ENCODE peak calls at places on chromosome 14, in nine cellular contexts. One of them, this sample, is unnamed.

GRCh38 chr14:93970967-93971634 is 5.3 kb downstream of the ASB2 start:
- DNase-seq in LoVo: no peak
- DNase-seq in head of caudate nucleus: no peak
- DNase-seq in breast epithelium: peak; percentile 23
- DNase-seq in neural crest cell: no peak
- DNase-seq in stimulated activated CD4-positive, alpha-beta T cell treated with anti-CD3 and anti-CD28 coated beads, Interleukin-2, amount 100 ng/mL, for 24 hours: peak; percentile 67
- DNase-seq in CD4-positive, CD25-positive, alpha-beta regulatory T cell: no peak
- DNase-seq in AG09319: no peak
- DNase-seq in progenitor cell of endocrine pancreas: no peak
- DNase-seq in this sample: no peak

GRCh38 chr14:92632546-92633273 is 115.7 kb downstream of the LGMN start:
- DNase-seq in LoVo: no peak
- DNase-seq in head of caudate nucleus: no peak
- DNase-seq in breast epithelium: no peak
- DNase-seq in neural crest cell: no peak
- DNase-seq in stimulated activated CD4-positive, alpha-beta T cell treated with anti-CD3 and anti-CD28 coated beads, Interleukin-2, amount 100 ng/mL, for 24 hours: no peak
- DNase-seq in CD4-positive, CD25-positive, alpha-beta regulatory T cell: no peak
- DNase-seq in AG09319: no peak
- DNase-seq in progenitor cell of endocrine pancreas: no peak
- DNase-seq in this sample: no peak

GRCh38 chr14:47674546-47675238 is 713 bp downstream of the MDGA2 start:
- DNase-seq in LoVo: no peak
- DNase-seq in head of caudate nucleus: peak; percentile 37
- DNase-seq in breast epithelium: no peak
- DNase-seq in neural crest cell: peak; percentile 50
- DNase-seq in stimulated activated CD4-positive, alpha-beta T cell treated with anti-CD3 and anti-CD28 coated beads, Interleukin-2, amount 100 ng/mL, for 24 hours: no peak
- DNase-seq in CD4-positive, CD25-positive, alpha-beta regulatory T cell: no peak
- DNase-seq in AG09319: no peak
- DNase-seq in progenitor cell of endocrine pancreas: no peak
- DNase-seq in this sample: no peak

GRCh38 chr14:30125322-30125944 is 197.8 kb upstream of the PRKD1 start:
- DNase-seq in LoVo: no peak
- DNase-seq in head of caudate nucleus: no peak
- DNase-seq in breast epithelium: no peak
- DNase-seq in neural crest cell: no peak
- DNase-seq in stimulated activated CD4-positive, alpha-beta T cell treated with anti-CD3 and anti-CD28 coated beads, Interleukin-2, amount 100 ng/mL, for 24 hours: no peak
- DNase-seq in CD4-positive, CD25-positive, alpha-beta regulatory T cell: no peak
- DNase-seq in AG09319: no peak
- DNase-seq in progenitor cell of endocrine pancreas: no peak
- DNase-seq in this sample: peak; percentile 67

GRCh38 chr14:69354383-69355154 is 43.5 kb downstream of the ERH start:
- DNase-seq in LoVo: no peak
- DNase-seq in head of caudate nucleus: no peak
- DNase-seq in breast epithelium: no peak
- DNase-seq in neural crest cell: no peak
- DNase-seq in stimulated activated CD4-positive, alpha-beta T cell treated with anti-CD3 and anti-CD28 coated beads, Interleukin-2, amount 100 ng/mL, for 24 hours: peak; percentile 73
- DNase-seq in CD4-positive, CD25-positive, alpha-beta regulatory T cell: peak; percentile 20
- DNase-seq in AG09319: no peak
- DNase-seq in progenitor cell of endocrine pancreas: no peak
- DNase-seq in this sample: peak; percentile 27

GRCh38 chr14:24710403-24711063 is 76.5 kb upstream of the GZMB start:
- DNase-seq in LoVo: peak; percentile 58
- DNase-seq in head of caudate nucleus: peak; percentile 83
- DNase-seq in breast epithelium: peak; percentile 50
- DNase-seq in neural crest cell: peak; percentile 51
- DNase-seq in stimulated activated CD4-positive, alpha-beta T cell treated with anti-CD3 and anti-CD28 coated beads, Interleukin-2, amount 100 ng/mL, for 24 hours: peak; percentile 60
- DNase-seq in CD4-positive, CD25-positive, alpha-beta regulatory T cell: peak; percentile 22
- DNase-seq in AG09319: peak; percentile 5
- DNase-seq in progenitor cell of endocrine pancreas: peak; percentile 33
- DNase-seq in this sample: peak; percentile 70

GRCh38 chr14:99672506-99673327 is 11.4 kb upstream of the CYP46A1 start:
- DNase-seq in LoVo: no peak
- DNase-seq in head of caudate nucleus: no peak
- DNase-seq in breast epithelium: no peak
- DNase-seq in neural crest cell: no peak
- DNase-seq in stimulated activated CD4-positive, alpha-beta T cell treated with anti-CD3 and anti-CD28 coated beads, Interleukin-2, amount 100 ng/mL, for 24 hours: no peak
- DNase-seq in CD4-positive, CD25-positive, alpha-beta regulatory T cell: no peak
- DNase-seq in AG09319: no peak
- DNase-seq in progenitor cell of endocrine pancreas: no peak
- DNase-seq in this sample: no peak

GRCh38 chr14:64220466-64220865 is 73.7 kb downstream of the ESR2 start:
- DNase-seq in LoVo: no peak
- DNase-seq in head of caudate nucleus: peak; percentile 63
- DNase-seq in breast epithelium: no peak
- DNase-seq in neural crest cell: no peak
- DNase-seq in stimulated activated CD4-positive, alpha-beta T cell treated with anti-CD3 and anti-CD28 coated beads, Interleukin-2, amount 100 ng/mL, for 24 hours: no peak
- DNase-seq in CD4-positive, CD25-positive, alpha-beta regulatory T cell: no peak
- DNase-seq in AG09319: no peak
- DNase-seq in progenitor cell of endocrine pancreas: no peak
- DNase-seq in this sample: no peak

GRCh38 chr14:24368562-24369252 is 723 bp downstream of the NFATC4 start:
- DNase-seq in LoVo: no peak
- DNase-seq in head of caudate nucleus: peak; percentile 26
- DNase-seq in breast epithelium: peak; percentile 56
- DNase-seq in neural crest cell: peak; percentile 44
- DNase-seq in stimulated activated CD4-positive, alpha-beta T cell treated with anti-CD3 and anti-CD28 coated beads, Interleukin-2, amount 100 ng/mL, for 24 hours: no peak
- DNase-seq in CD4-positive, CD25-positive, alpha-beta regulatory T cell: peak; percentile 16
- DNase-seq in AG09319: peak; percentile 95
- DNase-seq in progenitor cell of endocrine pancreas: peak; percentile 44
- DNase-seq in this sample: no peak

GRCh38 chr14:72665259-72665658 is 228.6 kb downstream of the DPF3 start:
- DNase-seq in LoVo: no peak
- DNase-seq in head of caudate nucleus: no peak
- DNase-seq in breast epithelium: no peak
- DNase-seq in neural crest cell: no peak
- DNase-seq in stimulated activated CD4-positive, alpha-beta T cell treated with anti-CD3 and anti-CD28 coated beads, Interleukin-2, amount 100 ng/mL, for 24 hours: no peak
- DNase-seq in CD4-positive, CD25-positive, alpha-beta regulatory T cell: no peak
- DNase-seq in AG09319: peak; percentile 90
- DNase-seq in progenitor cell of endocrine pancreas: no peak
- DNase-seq in this sample: no peak

GRCh38 chr14:91337699-91338335 is 79.8 kb downstream of the CCDC88C start:
- DNase-seq in LoVo: no peak
- DNase-seq in head of caudate nucleus: no peak
- DNase-seq in breast epithelium: no peak
- DNase-seq in neural crest cell: no peak
- DNase-seq in stimulated activated CD4-positive, alpha-beta T cell treated with anti-CD3 and anti-CD28 coated beads, Interleukin-2, amount 100 ng/mL, for 24 hours: no peak
- DNase-seq in CD4-positive, CD25-positive, alpha-beta regulatory T cell: no peak
- DNase-seq in AG09319: no peak
- DNase-seq in progenitor cell of endocrine pancreas: no peak
- DNase-seq in this sample: peak; percentile 68

GRCh38 chr14:100384819-100385813 is 62.0 kb downstream of the SLC25A47 start:
- DNase-seq in LoVo: peak; percentile 34
- DNase-seq in head of caudate nucleus: no peak
- DNase-seq in breast epithelium: no peak
- DNase-seq in neural crest cell: no peak
- DNase-seq in stimulated activated CD4-positive, alpha-beta T cell treated with anti-CD3 and anti-CD28 coated beads, Interleukin-2, amount 100 ng/mL, for 24 hours: no peak
- DNase-seq in CD4-positive, CD25-positive, alpha-beta regulatory T cell: no peak
- DNase-seq in AG09319: no peak
- DNase-seq in progenitor cell of endocrine pancreas: no peak
- DNase-seq in this sample: peak; percentile 56

GRCh38 chr14:105149146-105149781 is 19.3 kb downstream of the JAG2 start:
- DNase-seq in LoVo: no peak
- DNase-seq in head of caudate nucleus: no peak
- DNase-seq in breast epithelium: no peak
- DNase-seq in neural crest cell: no peak
- DNase-seq in stimulated activated CD4-positive, alpha-beta T cell treated with anti-CD3 and anti-CD28 coated beads, Interleukin-2, amount 100 ng/mL, for 24 hours: no peak
- DNase-seq in CD4-positive, CD25-positive, alpha-beta regulatory T cell: no peak
- DNase-seq in AG09319: no peak
- DNase-seq in progenitor cell of endocrine pancreas: no peak
- DNase-seq in this sample: no peak

GRCh38 chr14:58882577-58883018 is 244.8 kb downstream of the DACT1 start:
- DNase-seq in LoVo: no peak
- DNase-seq in head of caudate nucleus: no peak
- DNase-seq in breast epithelium: no peak
- DNase-seq in neural crest cell: no peak
- DNase-seq in stimulated activated CD4-positive, alpha-beta T cell treated with anti-CD3 and anti-CD28 coated beads, Interleukin-2, amount 100 ng/mL, for 24 hours: no peak
- DNase-seq in CD4-positive, CD25-positive, alpha-beta regulatory T cell: no peak
- DNase-seq in AG09319: peak; percentile 73
- DNase-seq in progenitor cell of endocrine pancreas: no peak
- DNase-seq in this sample: no peak

GRCh38 chr14:26841920-26842741 is 244.3 kb upstream of the NOVA1 start:
- DNase-seq in LoVo: peak; percentile 1
- DNase-seq in head of caudate nucleus: no peak
- DNase-seq in breast epithelium: peak; percentile 31
- DNase-seq in neural crest cell: no peak
- DNase-seq in stimulated activated CD4-positive, alpha-beta T cell treated with anti-CD3 and anti-CD28 coated beads, Interleukin-2, amount 100 ng/mL, for 24 hours: no peak
- DNase-seq in CD4-positive, CD25-positive, alpha-beta regulatory T cell: no peak
- DNase-seq in AG09319: peak; percentile 96
- DNase-seq in progenitor cell of endocrine pancreas: no peak
- DNase-seq in this sample: no peak

GRCh38 chr14:93045211-93045674 is 70.5 kb downstream of the ITPK1 start:
- DNase-seq in LoVo: no peak
- DNase-seq in head of caudate nucleus: no peak
- DNase-seq in breast epithelium: no peak
- DNase-seq in neural crest cell: no peak
- DNase-seq in stimulated activated CD4-positive, alpha-beta T cell treated with anti-CD3 and anti-CD28 coated beads, Interleukin-2, amount 100 ng/mL, for 24 hours: no peak
- DNase-seq in CD4-positive, CD25-positive, alpha-beta regulatory T cell: no peak
- DNase-seq in AG09319: no peak
- DNase-seq in progenitor cell of endocrine pancreas: no peak
- DNase-seq in this sample: no peak

GRCh38 chr14:73723799-73724621 is 9.8 kb upstream of the PNMA1 start:
- DNase-seq in LoVo: no peak
- DNase-seq in head of caudate nucleus: no peak
- DNase-seq in breast epithelium: peak; percentile 69
- DNase-seq in neural crest cell: no peak
- DNase-seq in stimulated activated CD4-positive, alpha-beta T cell treated with anti-CD3 and anti-CD28 coated beads, Interleukin-2, amount 100 ng/mL, for 24 hours: no peak
- DNase-seq in CD4-positive, CD25-positive, alpha-beta regulatory T cell: no peak
- DNase-seq in AG09319: peak; percentile 98
- DNase-seq in progenitor cell of endocrine pancreas: no peak
- DNase-seq in this sample: no peak

GRCh38 chr14:74616507-74616906 is 4.5 kb upstream of the LTBP2 start:
- DNase-seq in LoVo: peak; percentile 73
- DNase-seq in head of caudate nucleus: no peak
- DNase-seq in breast epithelium: no peak
- DNase-seq in neural crest cell: no peak
- DNase-seq in stimulated activated CD4-positive, alpha-beta T cell treated with anti-CD3 and anti-CD28 coated beads, Interleukin-2, amount 100 ng/mL, for 24 hours: peak; percentile 28
- DNase-seq in CD4-positive, CD25-positive, alpha-beta regulatory T cell: no peak
- DNase-seq in AG09319: no peak
- DNase-seq in progenitor cell of endocrine pancreas: no peak
- DNase-seq in this sample: no peak

GRCh38 chr14:104867371-104868059 is 2.4 kb downstream of the CEP170B start:
- DNase-seq in LoVo: no peak
- DNase-seq in head of caudate nucleus: no peak
- DNase-seq in breast epithelium: no peak
- DNase-seq in neural crest cell: no peak
- DNase-seq in stimulated activated CD4-positive, alpha-beta T cell treated with anti-CD3 and anti-CD28 coated beads, Interleukin-2, amount 100 ng/mL, for 24 hours: no peak
- DNase-seq in CD4-positive, CD25-positive, alpha-beta regulatory T cell: no peak
- DNase-seq in AG09319: no peak
- DNase-seq in progenitor cell of endocrine pancreas: no peak
- DNase-seq in this sample: no peak

GRCh38 chr14:89851031-89851430 is 103.5 kb downstream of the EFCAB11 start:
- DNase-seq in LoVo: no peak
- DNase-seq in head of caudate nucleus: no peak
- DNase-seq in breast epithelium: no peak
- DNase-seq in neural crest cell: no peak
- DNase-seq in stimulated activated CD4-positive, alpha-beta T cell treated with anti-CD3 and anti-CD28 coated beads, Interleukin-2, amount 100 ng/mL, for 24 hours: no peak
- DNase-seq in CD4-positive, CD25-positive, alpha-beta regulatory T cell: no peak
- DNase-seq in AG09319: no peak
- DNase-seq in progenitor cell of endocrine pancreas: no peak
- DNase-seq in this sample: no peak

GRCh38 chr14:24816011-24816928 is 182.3 kb upstream of the GZMB start:
- DNase-seq in LoVo: peak; percentile 54
- DNase-seq in head of caudate nucleus: no peak
- DNase-seq in breast epithelium: no peak
- DNase-seq in neural crest cell: no peak
- DNase-seq in stimulated activated CD4-positive, alpha-beta T cell treated with anti-CD3 and anti-CD28 coated beads, Interleukin-2, amount 100 ng/mL, for 24 hours: no peak
- DNase-seq in CD4-positive, CD25-positive, alpha-beta regulatory T cell: no peak
- DNase-seq in AG09319: no peak
- DNase-seq in progenitor cell of endocrine pancreas: no peak
- DNase-seq in this sample: no peak

GRCh38 chr14:89660183-89660582 is 243.2 kb upstream of the FOXN3 start:
- DNase-seq in LoVo: no peak
- DNase-seq in head of caudate nucleus: no peak
- DNase-seq in breast epithelium: no peak
- DNase-seq in neural crest cell: no peak
- DNase-seq in stimulated activated CD4-positive, alpha-beta T cell treated with anti-CD3 and anti-CD28 coated beads, Interleukin-2, amount 100 ng/mL, for 24 hours: no peak
- DNase-seq in CD4-positive, CD25-positive, alpha-beta regulatory T cell: no peak
- DNase-seq in AG09319: no peak
- DNase-seq in progenitor cell of endocrine pancreas: no peak
- DNase-seq in this sample: no peak

GRCh38 chr14:39107624-39108023 is 4.6 kb upstream of the SEC23A start:
- DNase-seq in LoVo: peak; percentile 58
- DNase-seq in head of caudate nucleus: no peak
- DNase-seq in breast epithelium: no peak
- DNase-seq in neural crest cell: no peak
- DNase-seq in stimulated activated CD4-positive, alpha-beta T cell treated with anti-CD3 and anti-CD28 coated beads, Interleukin-2, amount 100 ng/mL, for 24 hours: no peak
- DNase-seq in CD4-positive, CD25-positive, alpha-beta regulatory T cell: no peak
- DNase-seq in AG09319: no peak
- DNase-seq in progenitor cell of endocrine pancreas: no peak
- DNase-seq in this sample: no peak

GRCh38 chr14:61911534-61911933 is 149.3 kb downstream of the SNAPC1 start:
- DNase-seq in LoVo: no peak
- DNase-seq in head of caudate nucleus: peak; percentile 59
- DNase-seq in breast epithelium: no peak
- DNase-seq in neural crest cell: no peak
- DNase-seq in stimulated activated CD4-positive, alpha-beta T cell treated with anti-CD3 and anti-CD28 coated beads, Interleukin-2, amount 100 ng/mL, for 24 hours: no peak
- DNase-seq in CD4-positive, CD25-positive, alpha-beta regulatory T cell: no peak
- DNase-seq in AG09319: no peak
- DNase-seq in progenitor cell of endocrine pancreas: no peak
- DNase-seq in this sample: peak; percentile 49

GRCh38 chr14:89190779-89191513 is 226.1 kb downstream of the FOXN3 start:
- DNase-seq in LoVo: no peak
- DNase-seq in head of caudate nucleus: no peak
- DNase-seq in breast epithelium: no peak
- DNase-seq in neural crest cell: peak; percentile 63
- DNase-seq in stimulated activated CD4-positive, alpha-beta T cell treated with anti-CD3 and anti-CD28 coated beads, Interleukin-2, amount 100 ng/mL, for 24 hours: no peak
- DNase-seq in CD4-positive, CD25-positive, alpha-beta regulatory T cell: no peak
- DNase-seq in AG09319: no peak
- DNase-seq in progenitor cell of endocrine pancreas: no peak
- DNase-seq in this sample: peak; percentile 28

GRCh38 chr14:60724080-60724618 is at the start of gene SIX4:
- DNase-seq in LoVo: peak; percentile 78
- DNase-seq in head of caudate nucleus: peak; percentile 36
- DNase-seq in breast epithelium: peak; percentile 67
- DNase-seq in neural crest cell: peak; percentile 47
- DNase-seq in stimulated activated CD4-positive, alpha-beta T cell treated with anti-CD3 and anti-CD28 coated beads, Interleukin-2, amount 100 ng/mL, for 24 hours: peak; percentile 19
- DNase-seq in CD4-positive, CD25-positive, alpha-beta regulatory T cell: no peak
- DNase-seq in AG09319: peak; percentile 83
- DNase-seq in progenitor cell of endocrine pancreas: peak; percentile 70
- DNase-seq in this sample: no peak

GRCh38 chr14:101288436-101289229 is 272.7 kb upstream of the DIO3 start:
- DNase-seq in LoVo: no peak
- DNase-seq in head of caudate nucleus: no peak
- DNase-seq in breast epithelium: no peak
- DNase-seq in neural crest cell: no peak
- DNase-seq in stimulated activated CD4-positive, alpha-beta T cell treated with anti-CD3 and anti-CD28 coated beads, Interleukin-2, amount 100 ng/mL, for 24 hours: no peak
- DNase-seq in CD4-positive, CD25-positive, alpha-beta regulatory T cell: no peak
- DNase-seq in AG09319: no peak
- DNase-seq in progenitor cell of endocrine pancreas: no peak
- DNase-seq in this sample: no peak

GRCh38 chr14:93185333-93185688 is 194 bp downstream of the LYSET start:
- DNase-seq in LoVo: no peak
- DNase-seq in head of caudate nucleus: no peak
- DNase-seq in breast epithelium: no peak
- DNase-seq in neural crest cell: no peak
- DNase-seq in stimulated activated CD4-positive, alpha-beta T cell treated with anti-CD3 and anti-CD28 coated beads, Interleukin-2, amount 100 ng/mL, for 24 hours: no peak
- DNase-seq in CD4-positive, CD25-positive, alpha-beta regulatory T cell: no peak
- DNase-seq in AG09319: no peak
- DNase-seq in progenitor cell of endocrine pancreas: no peak
- DNase-seq in this sample: no peak

GRCh38 chr14:100528962-100529560 is 58.2 kb downstream of the BEGAIN start:
- DNase-seq in LoVo: no peak
- DNase-seq in head of caudate nucleus: peak; percentile 8
- DNase-seq in breast epithelium: no peak
- DNase-seq in neural crest cell: no peak
- DNase-seq in stimulated activated CD4-positive, alpha-beta T cell treated with anti-CD3 and anti-CD28 coated beads, Interleukin-2, amount 100 ng/mL, for 24 hours: no peak
- DNase-seq in CD4-positive, CD25-positive, alpha-beta regulatory T cell: no peak
- DNase-seq in AG09319: no peak
- DNase-seq in progenitor cell of endocrine pancreas: no peak
- DNase-seq in this sample: no peak

GRCh38 chr14:72559669-72560068 is 334.2 kb downstream of the DPF3 start:
- DNase-seq in LoVo: no peak
- DNase-seq in head of caudate nucleus: no peak
- DNase-seq in breast epithelium: no peak
- DNase-seq in neural crest cell: no peak
- DNase-seq in stimulated activated CD4-positive, alpha-beta T cell treated with anti-CD3 and anti-CD28 coated beads, Interleukin-2, amount 100 ng/mL, for 24 hours: no peak
- DNase-seq in CD4-positive, CD25-positive, alpha-beta regulatory T cell: no peak
- DNase-seq in AG09319: no peak
- DNase-seq in progenitor cell of endocrine pancreas: no peak
- DNase-seq in this sample: no peak

GRCh38 chr14:68549057-68549421 is 243.8 kb downstream of the ZFP36L1 start:
- DNase-seq in LoVo: no peak
- DNase-seq in head of caudate nucleus: no peak
- DNase-seq in breast epithelium: no peak
- DNase-seq in neural crest cell: no peak
- DNase-seq in stimulated activated CD4-positive, alpha-beta T cell treated with anti-CD3 and anti-CD28 coated beads, Interleukin-2, amount 100 ng/mL, for 24 hours: no peak
- DNase-seq in CD4-positive, CD25-positive, alpha-beta regulatory T cell: no peak
- DNase-seq in AG09319: no peak
- DNase-seq in progenitor cell of endocrine pancreas: no peak
- DNase-seq in this sample: no peak

This sample was measured in putamen.